ENCODE peak calls at places on chromosomes 6 and 20, in seven cellular contexts. One of them, this sample, is unnamed.
A peak's percentile ranks its signal among the peaks of the same experiment; 100 is the strongest.

GRCh38 chr6:12911387-12911960 is 194.9 kb downstream of the PHACTR1 start:
- DNase-seq in lower lobe of right lung: no peak
- DNase-seq in neural progenitor cell: peak; percentile 23
- DNase-seq in ovary: no peak
- DNase-seq in effector memory CD4-positive, alpha-beta T cell: no peak
- DNase-seq in MM.1S: peak; percentile 48
- DNase-seq in heart right ventricle: no peak
- DNase-seq in this sample: no peak

GRCh38 chr6:142331075-142331551 is 29.3 kb downstream of the ADGRG6 start:
- DNase-seq in lower lobe of right lung: no peak
- DNase-seq in heart right ventricle: no peak
- DNase-seq in ovary: no peak
- DNase-seq in neural progenitor cell: peak; percentile 4
- DNase-seq in effector memory CD4-positive, alpha-beta T cell: no peak
- DNase-seq in MM.1S: no peak
- DNase-seq in this sample: no peak

GRCh38 chr6:28425942-28426541 is 17.2 kb downstream of the ZSCAN23 start:
- DNase-seq in effector memory CD4-positive, alpha-beta T cell: no peak
- DNase-seq in lower lobe of right lung: no peak
- DNase-seq in neural progenitor cell: no peak
- DNase-seq in MM.1S: no peak
- DNase-seq in ovary: no peak
- DNase-seq in heart right ventricle: no peak
- DNase-seq in this sample: no peak

GRCh38 chr6:158206740-158207451 is 38.7 kb downstream of the GTF2H5 start:
- DNase-seq in MM.1S: no peak
- DNase-seq in lower lobe of right lung: no peak
- DNase-seq in effector memory CD4-positive, alpha-beta T cell: no peak
- DNase-seq in neural progenitor cell: no peak
- DNase-seq in heart right ventricle: no peak
- DNase-seq in ovary: no peak
- DNase-seq in this sample: no peak

GRCh38 chr6:164911873-164912580 is 397.4 kb downstream of the C6orf118 start:
- DNase-seq in heart right ventricle: peak; percentile 22
- DNase-seq in lower lobe of right lung: no peak
- DNase-seq in MM.1S: no peak
- DNase-seq in ovary: no peak
- DNase-seq in effector memory CD4-positive, alpha-beta T cell: no peak
- DNase-seq in neural progenitor cell: no peak
- DNase-seq in this sample: no peak

GRCh38 chr20:4369798-4370124 is 351.9 kb upstream of the PRND start:
- DNase-seq in effector memory CD4-positive, alpha-beta T cell: no peak
- DNase-seq in lower lobe of right lung: no peak
- DNase-seq in heart right ventricle: no peak
- DNase-seq in neural progenitor cell: no peak
- DNase-seq in ovary: no peak
- DNase-seq in MM.1S: no peak
- DNase-seq in this sample: peak; percentile 10

GRCh38 chr20:31587545-31588389 is 17.3 kb upstream of the ID1 start:
- DNase-seq in neural progenitor cell: peak; percentile 47
- DNase-seq in MM.1S: no peak
- DNase-seq in effector memory CD4-positive, alpha-beta T cell: no peak
- DNase-seq in ovary: no peak
- DNase-seq in lower lobe of right lung: peak; percentile 65
- DNase-seq in heart right ventricle: peak; percentile 82
- DNase-seq in this sample: no peak

GRCh38 chr20:44488551-44488950 is 12.9 kb downstream of the TTPAL start:
- DNase-seq in effector memory CD4-positive, alpha-beta T cell: no peak
- DNase-seq in ovary: no peak
- DNase-seq in lower lobe of right lung: no peak
- DNase-seq in MM.1S: no peak
- DNase-seq in heart right ventricle: no peak
- DNase-seq in neural progenitor cell: no peak
- DNase-seq in this sample: no peak

GRCh38 chr6:29992792-29993191 is 50.5 kb downstream of the HLA-A start:
- DNase-seq in neural progenitor cell: no peak
- DNase-seq in ovary: no peak
- DNase-seq in heart right ventricle: no peak
- DNase-seq in MM.1S: no peak
- DNase-seq in effector memory CD4-positive, alpha-beta T cell: no peak
- DNase-seq in lower lobe of right lung: no peak
- DNase-seq in this sample: no peak

GRCh38 chr6:25404693-25405169 is 125.6 kb downstream of the CARMIL1 start:
- DNase-seq in ovary: no peak
- DNase-seq in effector memory CD4-positive, alpha-beta T cell: peak; percentile 5
- DNase-seq in MM.1S: peak; percentile 95
- DNase-seq in lower lobe of right lung: no peak
- DNase-seq in neural progenitor cell: no peak
- DNase-seq in heart right ventricle: no peak
- DNase-seq in this sample: peak; percentile 37

GRCh38 chr6:20715135-20715806 is 181.0 kb downstream of the CDKAL1 start:
- DNase-seq in ovary: no peak
- DNase-seq in lower lobe of right lung: no peak
- DNase-seq in heart right ventricle: no peak
- DNase-seq in effector memory CD4-positive, alpha-beta T cell: no peak
- DNase-seq in neural progenitor cell: no peak
- DNase-seq in MM.1S: no peak
- DNase-seq in this sample: no peak

GRCh38 chr20:36091561-36092423 is 62.7 kb upstream of the EPB41L1 start:
- DNase-seq in effector memory CD4-positive, alpha-beta T cell: no peak
- DNase-seq in MM.1S: no peak
- DNase-seq in ovary: no peak
- DNase-seq in neural progenitor cell: peak; percentile 91
- DNase-seq in lower lobe of right lung: no peak
- DNase-seq in heart right ventricle: no peak
- DNase-seq in this sample: no peak

GRCh38 chr20:33465536-33466302 is 22.2 kb upstream of the SNTA1 start:
- DNase-seq in neural progenitor cell: peak; percentile 75
- DNase-seq in lower lobe of right lung: no peak
- DNase-seq in ovary: no peak
- DNase-seq in heart right ventricle: no peak
- DNase-seq in MM.1S: no peak
- DNase-seq in effector memory CD4-positive, alpha-beta T cell: no peak
- DNase-seq in this sample: no peak

GRCh38 chr20:53274807-53275206 is 302.6 kb downstream of the TSHZ2 start:
- DNase-seq in ovary: no peak
- DNase-seq in lower lobe of right lung: no peak
- DNase-seq in effector memory CD4-positive, alpha-beta T cell: no peak
- DNase-seq in heart right ventricle: no peak
- DNase-seq in MM.1S: no peak
- DNase-seq in neural progenitor cell: no peak
- DNase-seq in this sample: no peak

GRCh38 chr6:17012421-17013225 is 89.2 kb upstream of the STMND1 start:
- DNase-seq in ovary: no peak
- DNase-seq in neural progenitor cell: peak; percentile 54
- DNase-seq in effector memory CD4-positive, alpha-beta T cell: no peak
- DNase-seq in lower lobe of right lung: no peak
- DNase-seq in heart right ventricle: no peak
- DNase-seq in MM.1S: no peak
- DNase-seq in this sample: no peak

GRCh38 chr20:32470025-32470861 is 112.1 kb downstream of the ASXL1 start:
- DNase-seq in heart right ventricle: peak; percentile 84
- DNase-seq in MM.1S: peak; percentile 31
- DNase-seq in neural progenitor cell: peak; percentile 64
- DNase-seq in ovary: peak; percentile 48
- DNase-seq in lower lobe of right lung: peak; percentile 77
- DNase-seq in effector memory CD4-positive, alpha-beta T cell: no peak
- DNase-seq in this sample: peak; percentile 37

GRCh38 chr6:69735029-69735428 is 61.8 kb downstream of the LMBRD1 start:
- DNase-seq in MM.1S: no peak
- DNase-seq in ovary: no peak
- DNase-seq in neural progenitor cell: no peak
- DNase-seq in lower lobe of right lung: no peak
- DNase-seq in heart right ventricle: no peak
- DNase-seq in effector memory CD4-positive, alpha-beta T cell: no peak
- DNase-seq in this sample: no peak

GRCh38 chr20:14918981-14919380 is 581.6 kb upstream of the FLRT3 start:
- DNase-seq in effector memory CD4-positive, alpha-beta T cell: no peak
- DNase-seq in neural progenitor cell: no peak
- DNase-seq in MM.1S: no peak
- DNase-seq in heart right ventricle: no peak
- DNase-seq in lower lobe of right lung: no peak
- DNase-seq in ovary: no peak
- DNase-seq in this sample: no peak

GRCh38 chr6:54448617-54449016 is 140.4 kb downstream of the TINAG start:
- DNase-seq in MM.1S: no peak
- DNase-seq in ovary: no peak
- DNase-seq in lower lobe of right lung: no peak
- DNase-seq in effector memory CD4-positive, alpha-beta T cell: no peak
- DNase-seq in neural progenitor cell: no peak
- DNase-seq in heart right ventricle: no peak
- DNase-seq in this sample: no peak

GRCh38 chr6:111646942-111647341 is 41.3 kb upstream of the TRAF3IP2 start:
- DNase-seq in heart right ventricle: no peak
- DNase-seq in ovary: no peak
- DNase-seq in lower lobe of right lung: no peak
- DNase-seq in MM.1S: no peak
- DNase-seq in neural progenitor cell: no peak
- DNase-seq in effector memory CD4-positive, alpha-beta T cell: no peak
- DNase-seq in this sample: no peak

GRCh38 chr6:107489636-107490567 is at the start of gene SOBP:
- DNase-seq in effector memory CD4-positive, alpha-beta T cell: peak; percentile 14
- DNase-seq in neural progenitor cell: peak; percentile 91
- DNase-seq in heart right ventricle: peak; percentile 81
- DNase-seq in lower lobe of right lung: peak; percentile 55
- DNase-seq in ovary: peak; percentile 84
- DNase-seq in MM.1S: peak; percentile 19
- DNase-seq in this sample: peak; percentile 44

GRCh38 chr20:46220808-46221207 is 87.5 kb downstream of the CDH22 start:
- DNase-seq in lower lobe of right lung: no peak
- DNase-seq in MM.1S: no peak
- DNase-seq in heart right ventricle: peak; percentile 18
- DNase-seq in effector memory CD4-positive, alpha-beta T cell: no peak
- DNase-seq in neural progenitor cell: peak; percentile 95
- DNase-seq in ovary: no peak
- DNase-seq in this sample: no peak

GRCh38 chr6:168796106-168796505 is 355.1 kb downstream of the SMOC2 start:
- DNase-seq in ovary: no peak
- DNase-seq in lower lobe of right lung: no peak
- DNase-seq in MM.1S: no peak
- DNase-seq in heart right ventricle: no peak
- DNase-seq in effector memory CD4-positive, alpha-beta T cell: no peak
- DNase-seq in neural progenitor cell: no peak
- DNase-seq in this sample: no peak

GRCh38 chr6:10534418-10534760 is 13.2 kb downstream of the GCNT2 start:
- DNase-seq in heart right ventricle: no peak
- DNase-seq in effector memory CD4-positive, alpha-beta T cell: no peak
- DNase-seq in neural progenitor cell: peak; percentile 52
- DNase-seq in lower lobe of right lung: no peak
- DNase-seq in MM.1S: no peak
- DNase-seq in ovary: no peak
- DNase-seq in this sample: no peak

GRCh38 chr6:160428818-160429744 is 80.9 kb downstream of the SLC22A3 start:
- DNase-seq in ovary: no peak
- DNase-seq in neural progenitor cell: peak; percentile 6
- DNase-seq in lower lobe of right lung: no peak
- DNase-seq in effector memory CD4-positive, alpha-beta T cell: no peak
- DNase-seq in MM.1S: no peak
- DNase-seq in heart right ventricle: no peak
- DNase-seq in this sample: no peak

GRCh38 chr20:9506337-9506821 is 8.0 kb upstream of the LAMP5 start:
- DNase-seq in ovary: no peak
- DNase-seq in MM.1S: no peak
- DNase-seq in neural progenitor cell: no peak
- DNase-seq in heart right ventricle: no peak
- DNase-seq in lower lobe of right lung: peak; percentile 51
- DNase-seq in effector memory CD4-positive, alpha-beta T cell: no peak
- DNase-seq in this sample: no peak

GRCh38 chr6:134551245-134551960 is 233.5 kb upstream of the SGK1 start:
- DNase-seq in lower lobe of right lung: no peak
- DNase-seq in ovary: no peak
- DNase-seq in effector memory CD4-positive, alpha-beta T cell: no peak
- DNase-seq in neural progenitor cell: no peak
- DNase-seq in heart right ventricle: no peak
- DNase-seq in MM.1S: no peak
- DNase-seq in this sample: no peak

GRCh38 chr20:826695-827323 is 6.7 kb upstream of the FAM110A start:
- DNase-seq in lower lobe of right lung: no peak
- DNase-seq in effector memory CD4-positive, alpha-beta T cell: no peak
- DNase-seq in ovary: no peak
- DNase-seq in neural progenitor cell: no peak
- DNase-seq in heart right ventricle: no peak
- DNase-seq in MM.1S: no peak
- DNase-seq in this sample: no peak

GRCh38 chr20:23100754-23101107 is 14.6 kb upstream of the CD93 start:
- DNase-seq in ovary: no peak
- DNase-seq in lower lobe of right lung: no peak
- DNase-seq in effector memory CD4-positive, alpha-beta T cell: no peak
- DNase-seq in heart right ventricle: no peak
- DNase-seq in neural progenitor cell: no peak
- DNase-seq in MM.1S: no peak
- DNase-seq in this sample: no peak

DNA sequence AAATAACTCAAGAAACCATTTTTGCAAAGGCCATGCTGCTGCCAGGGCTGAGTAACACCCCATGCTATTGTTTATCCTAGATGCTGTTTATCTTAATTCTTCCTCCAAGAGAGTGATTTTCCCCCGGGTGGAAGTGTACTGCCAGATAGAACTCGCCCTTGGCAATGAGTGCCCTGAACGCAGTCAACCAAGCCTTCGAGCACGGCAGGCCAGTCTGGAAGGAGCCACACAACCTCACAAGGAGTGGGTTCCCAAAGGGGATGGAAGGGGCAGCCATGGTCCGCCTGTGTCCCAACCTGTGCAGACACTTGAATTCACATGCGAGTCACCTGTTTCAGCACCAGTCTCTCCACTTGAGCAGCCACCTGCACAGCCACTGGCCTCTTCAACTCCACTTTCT is 31.9 kb downstream of the PNPLA1 start:
- DNase-seq in ovary: no peak
- DNase-seq in lower lobe of right lung: no peak
- DNase-seq in neural progenitor cell: no peak
- DNase-seq in MM.1S: no peak
- DNase-seq in heart right ventricle: no peak
- DNase-seq in effector memory CD4-positive, alpha-beta T cell: no peak
- DNase-seq in this sample: no peak
- H3K4me1 ChIP-seq in ovary: peaks cover 6% of the 10 kb centered on the region
- H3K4me1 ChIP-seq in lower lobe of right lung: peaks cover 17% of the 10 kb centered on the region
- H3K4me1 ChIP-seq in neural progenitor cell: no peaks in the 10 kb centered on the region
- H3K4me1 ChIP-seq in MM.1S: peaks cover 4% of the 10 kb centered on the region
- H3K4me1 ChIP-seq in heart right ventricle: no peaks in the 10 kb centered on the region
- H3K4me1 ChIP-seq in effector memory CD4-positive, alpha-beta T cell: no peaks in the 10 kb centered on the region
- H3K4me1 ChIP-seq in this sample: no peaks in the 10 kb centered on the region

GRCh38 chr6:15344186-15344506 is 98.3 kb downstream of the JARID2 start:
- DNase-seq in effector memory CD4-positive, alpha-beta T cell: no peak
- DNase-seq in heart right ventricle: no peak
- DNase-seq in MM.1S: no peak
- DNase-seq in ovary: no peak
- DNase-seq in neural progenitor cell: no peak
- DNase-seq in lower lobe of right lung: no peak
- DNase-seq in this sample: no peak
- H3K4me1 ChIP-seq in effector memory CD4-positive, alpha-beta T cell: peaks cover 11% of the 10 kb centered on the region
- H3K4me1 ChIP-seq in heart right ventricle: peaks cover 19% of the 10 kb centered on the region
- H3K4me1 ChIP-seq in MM.1S: peaks cover 16% of the 10 kb centered on the region
- H3K4me1 ChIP-seq in ovary: no peaks in the 10 kb centered on the region
- H3K4me1 ChIP-seq in neural progenitor cell: peaks cover 41% of the 10 kb centered on the region
- H3K4me1 ChIP-seq in lower lobe of right lung: peaks cover 38% of the 10 kb centered on the region
- H3K4me1 ChIP-seq in this sample: peaks cover 61% of the 10 kb centered on the region

GRCh38 chr20:57310821-57311514 is 18.6 kb upstream of the SPO11 start:
- DNase-seq in lower lobe of right lung: no peak
- DNase-seq in ovary: no peak
- DNase-seq in neural progenitor cell: no peak
- DNase-seq in MM.1S: no peak
- DNase-seq in effector memory CD4-positive, alpha-beta T cell: no peak
- DNase-seq in heart right ventricle: no peak
- DNase-seq in this sample: no peak
- H3K4me1 ChIP-seq in lower lobe of right lung: no peaks in the 10 kb centered on the region
- H3K4me1 ChIP-seq in ovary: no peaks in the 10 kb centered on the region
- H3K4me1 ChIP-seq in neural progenitor cell: no peaks in the 10 kb centered on the region
- H3K4me1 ChIP-seq in MM.1S: no peaks in the 10 kb centered on the region
- H3K4me1 ChIP-seq in effector memory CD4-positive, alpha-beta T cell: no peaks in the 10 kb centered on the region
- H3K4me1 ChIP-seq in heart right ventricle: no peaks in the 10 kb centered on the region
- H3K4me1 ChIP-seq in this sample: no peaks in the 10 kb centered on the region

GRCh38 chr20:48742912-48743680 is 84.7 kb downstream of the PREX1 start:
- DNase-seq in lower lobe of right lung: no peak
- DNase-seq in ovary: no peak
- DNase-seq in heart right ventricle: no peak
- DNase-seq in MM.1S: no peak
- DNase-seq in effector memory CD4-positive, alpha-beta T cell: no peak
- DNase-seq in neural progenitor cell: no peak
- DNase-seq in this sample: no peak
- H3K4me1 ChIP-seq in lower lobe of right lung: peaks cover 19% of the 10 kb centered on the region
- H3K4me1 ChIP-seq in ovary: peaks cover 3% of the 10 kb centered on the region
- H3K4me1 ChIP-seq in heart right ventricle: peaks cover 11% of the 10 kb centered on the region
- H3K4me1 ChIP-seq in MM.1S: no peaks in the 10 kb centered on the region
- H3K4me1 ChIP-seq in effector memory CD4-positive, alpha-beta T cell: peaks cover 24% of the 10 kb centered on the region
- H3K4me1 ChIP-seq in neural progenitor cell: no peaks in the 10 kb centered on the region
- H3K4me1 ChIP-seq in this sample: peaks cover 40% of the 10 kb centered on the region